ENCODE peak calls at places on chromosomes 16 and 17, in seven cellular contexts. H, P, V, R, D, W and U are unnamed samples.
A peak's percentile ranks its signal among the peaks of the same experiment; 100 is the strongest.

GRCh38 chr17:67606896-67607604 is 110.7 kb upstream of the NOL11 start:
- DNase-seq in H (no peak), P (no peak), V (no peak), R (no peak), D (peak; percentile 65), W (no peak), U (no peak)

GRCh38 chr16:50688867-50689266 is 4.5 kb upstream of the NOD2 start:
- DNase-seq in H (no peak), P (no peak), V (no peak), R (no peak), D (no peak), W (no peak), U (no peak)

GRCh38 chr17:37698132-37698615 is 46.7 kb downstream of the HNF1B start:
- DNase-seq in H (no peak), P (no peak), V (peak; percentile 79), R (no peak), D (no peak), W (no peak), U (no peak)

GRCh38 chr17:61514491-61514890 is 62.3 kb downstream of the TBX4 start:
- DNase-seq in H (no peak), P (no peak), V (no peak), R (no peak), D (no peak), W (no peak), U (no peak)

GRCh38 chr16:58503166-58503862 is 3.4 kb downstream of the NDRG4 start:
- DNase-seq in H (no peak), P (no peak), V (no peak), R (peak; percentile 38), D (no peak), W (no peak), U (no peak)

GRCh38 chr17:14813649-14814048 is 451.5 kb downstream of the PMP22 start:
- DNase-seq in H (no peak), P (peak; percentile 21), V (no peak), R (peak; percentile 92), D (peak; percentile 17), W (peak; percentile 77), U (no peak)

GRCh38 chr17:44438634-44439033 is 49.2 kb upstream of the ITGA2B start:
- DNase-seq in H (no peak), P (no peak), V (no peak), R (peak; percentile 76), D (peak; percentile 25), W (no peak), U (no peak)

GRCh38 chr17:75468311-75468754 is 11.9 kb downstream of the TMEM94 start:
- DNase-seq in H (no peak), P (no peak), V (no peak), R (no peak), D (no peak), W (no peak), U (no peak)

GRCh38 chr16:87735270-87736002 is 30.4 kb downstream of the KLHDC4 start:
- DNase-seq in H (no peak), P (no peak), V (no peak), R (no peak), D (no peak), W (no peak), U (no peak)

GRCh38 chr16:50381679-50382440 is 13.1 kb upstream of the BRD7 start:
- DNase-seq in H (no peak), P (no peak), V (no peak), R (peak; percentile 82), D (peak; percentile 19), W (peak; percentile 61), U (no peak)

GRCh38 chr16:68490358-68490757 is 42.0 kb upstream of the SMPD3 start:
- DNase-seq in H (no peak), P (no peak), V (no peak), R (no peak), D (no peak), W (no peak), U (no peak)

GRCh38 chr17:72900542-72900941 is 191.9 kb downstream of the SLC39A11 start:
- DNase-seq in H (no peak), P (no peak), V (peak; percentile 11), R (no peak), D (no peak), W (no peak), U (no peak)

GRCh38 chr16:67013238-67013822 is 15.6 kb upstream of the CBFB start:
- DNase-seq in H (no peak), P (no peak), V (no peak), R (peak; percentile 66), D (no peak), W (no peak), U (no peak)

GRCh38 chr17:34822007-34822737 is 139.1 kb downstream of the CCT6B start:
- DNase-seq in H (no peak), P (no peak), V (no peak), R (no peak), D (no peak), W (no peak), U (no peak)

GRCh38 chr17:34823023-34823422 is 138.2 kb downstream of the CCT6B start:
- DNase-seq in H (no peak), P (no peak), V (no peak), R (no peak), D (no peak), W (no peak), U (no peak)

GRCh38 chr17:34817252-34817651 is 144.0 kb downstream of the CCT6B start:
- DNase-seq in H (no peak), P (no peak), V (no peak), R (no peak), D (no peak), W (no peak), U (no peak)

GRCh38 chr17:34820922-34821321 is 140.3 kb downstream of the CCT6B start:
- DNase-seq in H (no peak), P (no peak), V (no peak), R (peak; percentile 79), D (no peak), W (no peak), U (no peak)

DNA sequence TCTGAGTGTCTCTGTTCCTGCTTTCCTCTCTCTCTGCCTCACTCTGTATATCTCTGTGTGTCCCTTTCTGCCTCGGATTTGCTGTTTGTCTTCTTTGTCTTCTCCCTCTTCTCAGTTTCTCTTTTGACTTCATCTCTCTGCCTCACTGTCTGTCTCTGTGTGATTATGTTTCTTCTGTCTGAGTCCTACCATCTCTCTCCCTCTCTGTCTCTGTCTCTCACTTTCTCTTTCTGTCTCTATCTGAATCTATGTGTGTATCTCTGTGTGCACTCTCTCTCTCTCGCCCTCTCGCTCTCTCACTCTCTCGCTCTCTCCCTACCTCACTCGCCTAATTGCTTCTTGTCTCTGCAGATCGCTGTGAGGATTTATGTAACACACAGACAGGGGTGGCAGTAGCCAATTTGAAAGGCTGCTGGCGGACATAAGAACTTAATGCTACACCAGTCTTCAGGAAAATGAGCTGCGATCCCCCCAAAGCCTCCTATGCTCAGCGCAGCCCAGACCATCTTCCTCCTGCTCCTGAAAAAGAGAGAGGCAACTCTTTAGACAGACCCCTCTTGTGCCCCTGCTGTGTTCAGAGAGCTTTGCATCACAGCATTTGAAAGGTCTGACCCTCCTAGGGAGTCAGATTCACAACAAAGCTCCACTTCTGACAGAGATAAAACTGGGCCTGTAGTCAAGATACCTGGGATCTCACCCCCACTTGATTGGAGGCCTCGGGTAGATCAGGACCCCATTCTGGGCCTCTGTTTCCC is 140.9 kb downstream of the CCT6B start:
- DNase-seq in H (no peak), P (no peak), V (no peak), R (peak; percentile 84), D (no peak), W (no peak), U (no peak)
- TF ChIP-seq CTCF in H (no peak), P (no peak), V (no peak), R (no peak), D (no peak), W (no peak), U (no peak)

GRCh38 chr17:82300707-82301270 is 16.6 kb downstream of the CD7 start:
- DNase-seq in H (peak; percentile 69), P (peak; percentile 71), V (peak; percentile 37), R (peak; percentile 93), D (peak; percentile 81), W (peak; percentile 72), U (peak; percentile 73)
- TF ChIP-seq CTCF in H (peak; percentile 82), P (peak; percentile 55), V (peak; percentile 67), R (peak; percentile 88), D (peak; percentile 71), W (peak; percentile 68), U (peak; percentile 85)

DNA sequence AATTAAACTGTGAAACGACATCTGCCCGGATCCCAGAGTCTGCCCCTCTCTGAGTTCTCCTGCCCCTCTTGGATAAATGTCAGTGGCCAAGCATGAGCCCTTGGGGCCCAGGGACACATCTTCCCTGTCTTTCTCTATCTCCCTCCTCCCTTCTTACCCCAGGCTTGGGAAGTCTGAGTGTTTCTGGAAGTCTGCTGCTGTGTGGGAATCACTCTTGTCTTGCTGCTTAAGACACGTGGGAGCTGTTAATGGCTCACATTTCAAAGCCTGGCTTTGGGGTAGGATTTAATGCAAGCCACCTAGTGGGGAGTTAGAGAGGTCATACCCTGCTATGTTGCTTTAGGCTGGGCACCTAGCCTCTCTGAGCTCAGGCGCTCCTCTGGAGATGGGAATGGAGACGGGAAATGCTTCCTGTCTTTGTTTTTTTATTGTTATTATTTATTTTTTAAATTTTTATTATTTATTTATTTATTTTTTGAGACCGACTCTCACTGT is 218.5 kb upstream of the CIBAR2 start:
- DNase-seq in H (peak; percentile 16), P (peak; percentile 69), V (peak; percentile 86), R (peak; percentile 92), D (peak; percentile 61), W (no peak), U (peak; percentile 59)
- TF ChIP-seq CTCF in H (peak; percentile 40), P (peak; percentile 71), V (peak; percentile 55), R (peak; percentile 84), D (peak; percentile 61), W (no peak), U (peak; percentile 33)

GRCh38 chr17:32265896-32266388 is 310 bp downstream of the RHBDL3 start:
- DNase-seq in H (no peak), P (no peak), V (no peak), R (peak; percentile 73), D (no peak), W (no peak), U (no peak)

GRCh38 chr17:32261937-32262510 is 3.6 kb upstream of the RHBDL3 start:
- DNase-seq in H (no peak), P (no peak), V (no peak), R (peak; percentile 56), D (no peak), W (no peak), U (no peak)

GRCh38 chr17:32264823-32265191 is 825 bp upstream of the RHBDL3 start:
- DNase-seq in H (no peak), P (no peak), V (no peak), R (peak; percentile 77), D (no peak), W (no peak), U (no peak)

GRCh38 chr17:32265192-32265895 is at the start of gene RHBDL3:
- DNase-seq in H (no peak), P (peak; percentile 67), V (no peak), R (peak; percentile 78), D (peak; percentile 41), W (peak; percentile 36), U (no peak)

DNA sequence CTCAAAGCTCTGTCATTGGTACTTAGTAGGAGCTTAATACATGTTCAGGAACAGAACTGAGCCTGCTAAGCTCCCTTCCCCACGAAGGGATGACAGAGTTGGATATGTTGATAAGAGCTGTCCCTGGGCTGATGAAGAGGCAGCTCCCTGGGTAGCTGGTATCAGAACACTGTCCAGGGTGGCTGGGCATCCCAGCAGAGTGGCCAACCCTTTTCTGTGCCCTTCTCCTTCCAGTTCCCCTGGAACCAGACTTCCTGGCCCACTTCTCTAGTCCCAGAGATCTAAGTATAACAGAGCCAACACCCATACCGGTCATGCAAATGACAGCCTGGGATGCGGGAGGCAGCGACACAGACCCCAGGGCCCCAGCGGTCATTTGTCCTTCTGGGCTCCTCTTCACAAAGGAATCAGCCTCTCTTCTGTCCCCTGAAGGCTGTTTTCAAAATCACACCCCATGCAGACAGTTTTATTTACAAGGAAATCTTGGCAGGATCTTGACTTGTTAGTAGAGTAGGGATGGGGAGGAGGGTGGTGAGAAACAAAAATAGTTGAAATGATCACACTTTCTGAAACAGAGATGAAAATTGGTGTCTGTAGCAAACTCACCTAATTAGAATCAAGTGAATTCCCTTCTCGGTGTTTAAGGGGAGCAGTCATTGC is 1.4 kb upstream of the RHBDL3 start:
- DNase-seq in H (no peak), P (no peak), V (no peak), R (peak; percentile 85), D (no peak), W (no peak), U (no peak)
- TF ChIP-seq CTCF in H (no peak), P (peak; percentile 37), V (no peak), R (peak; percentile 66), D (no peak), W (no peak), U (no peak)